ENCODE peak calls at places on chromosome 18, in five cellular contexts. F is RKO; I is endothelial cell; N is T-helper 22 cell; H is stimulated activated naive CD4-positive, alpha-beta T cell. Y is an unnamed sample.

GRCh38 chr18:7822435-7823425 is 255.6 kb downstream of the PTPRM start:
- DNase-seq in F (no peak), I (peak), N (no peak), H (no peak), Y (no peak)

GRCh38 chr18:54607213-54607934 is 16.3 kb downstream of the DYNAP start:
- DNase-seq in F (peak), I (no peak), N (no peak), H (no peak), Y (no peak)

GRCh38 chr18:61838521-61838920 is 54.3 kb downstream of the RNF152 start:
- DNase-seq in F (no peak), I (no peak), N (no peak), H (no peak), Y (no peak)

GRCh38 chr18:55219823-55220222 is 260.6 kb upstream of the CCDC68 start:
- DNase-seq in F (no peak), I (no peak), N (no peak), H (no peak), Y (no peak)

GRCh38 chr18:61861372-61861771 is 31.4 kb downstream of the RNF152 start:
- DNase-seq in F (no peak), I (no peak), N (no peak), H (no peak), Y (no peak)

GRCh38 chr18:57533901-57534300 is 52.6 kb downstream of the FECH start:
- DNase-seq in F (no peak), I (no peak), N (no peak), H (no peak), Y (no peak)

GRCh38 chr18:38007931-38008330 is 442.3 kb upstream of the CELF4 start:
- DNase-seq in F (peak), I (no peak), N (no peak), H (no peak), Y (no peak)

GRCh38 chr18:189254-189653 is 30.9 kb downstream of the USP14 start:
- DNase-seq in F (no peak), I (no peak), N (no peak), H (no peak), Y (no peak)

GRCh38 chr18:25229080-25229479 is 122.9 kb downstream of the ZNF521 start:
- DNase-seq in F (no peak), I (peak), N (no peak), H (no peak), Y (peak)

GRCh38 chr18:59748628-59749360 is 51.6 kb upstream of the CCBE1 start:
- DNase-seq in F (peak), I (no peak), N (no peak), H (no peak), Y (no peak)

GRCh38 chr18:62877448-62878221 is 162.3 kb downstream of the PHLPP1 start:
- DNase-seq in F (no peak), I (no peak), N (no peak), H (no peak), Y (no peak)

GRCh38 chr18:24189007-24189528 is 50.2 kb downstream of the CABYR start:
- DNase-seq in F (no peak), I (no peak), N (no peak), H (no peak), Y (no peak)

GRCh38 chr18:45353530-45353929 is 261.7 kb upstream of the SLC14A2 start:
- DNase-seq in F (no peak), I (no peak), N (no peak), H (no peak), Y (no peak)

GRCh38 chr18:70301667-70302066 is 12.8 kb downstream of the SOCS6 start:
- DNase-seq in F (no peak), I (no peak), N (no peak), H (no peak), Y (no peak)

GRCh38 chr18:12038661-12039417 is 54.8 kb upstream of the ANKRD62 start:
- DNase-seq in F (peak), I (peak), N (peak), H (peak), Y (peak)

GRCh38 chr18:35506024-35506712 is 8.4 kb upstream of the INO80C start:
- DNase-seq in F (no peak), I (no peak), N (no peak), H (no peak), Y (peak)

GRCh38 chr18:54149078-54149697 is 75.3 kb downstream of the MBD2 start:
- DNase-seq in F (peak), I (no peak), N (no peak), H (no peak), Y (no peak)

GRCh38 chr18:48804856-48805610 is 145.7 kb downstream of the SMAD7 start:
- DNase-seq in F (no peak), I (no peak), N (no peak), H (no peak), Y (no peak)

GRCh38 chr18:57134564-57135211 is 12.2 kb upstream of the BOD1L2 start:
- DNase-seq in F (no peak), I (no peak), N (no peak), H (no peak), Y (no peak)

GRCh38 chr18:35695384-35695783 is 113.8 kb downstream of the GALNT1 start:
- DNase-seq in F (no peak), I (no peak), N (no peak), H (no peak), Y (no peak)

GRCh38 chr18:45688834-45689233 is 35.1 kb upstream of the SLC14A1 start:
- DNase-seq in F (no peak), I (no peak), N (peak), H (peak), Y (no peak)

GRCh38 chr18:74399225-74399887 is 57.8 kb downstream of the DIPK1C start:
- DNase-seq in F (no peak), I (no peak), N (no peak), H (no peak), Y (no peak)

GRCh38 chr18:48941672-48942071 is 9.1 kb downstream of the SMAD7 start:
- DNase-seq in F (no peak), I (no peak), N (no peak), H (no peak), Y (no peak)

GRCh38 chr18:42969366-42969765 is 146.1 kb downstream of the RIT2 start:
- DNase-seq in F (no peak), I (no peak), N (no peak), H (no peak), Y (no peak)

GRCh38 chr18:35458677-35459441 is 38.9 kb downstream of the INO80C start:
- DNase-seq in F (peak), I (peak), N (no peak), H (no peak), Y (peak)

GRCh38 chr18:9619545-9619944 is 5.2 kb upstream of the PPP4R1 start:
- DNase-seq in F (no peak), I (no peak), N (no peak), H (no peak), Y (no peak)

GRCh38 chr18:22658318-22658717 is 240.6 kb upstream of the CTAGE1 start:
- DNase-seq in F (no peak), I (no peak), N (no peak), H (no peak), Y (no peak)

GRCh38 chr18:32091724-32092421 is at the start of gene RNF138:
- DNase-seq in F (peak), I (peak), N (peak), H (peak), Y (peak)

GRCh38 chr18:40987581-40987980 is 967.5 kb upstream of the PIK3C3 start:
- DNase-seq in F (no peak), I (no peak), N (no peak), H (no peak), Y (no peak)

GRCh38 chr18:8397034-8397433 is 212.2 kb upstream of the RAB12 start:
- DNase-seq in F (no peak), I (no peak), N (no peak), H (no peak), Y (no peak)

GRCh38 chr18:54162431-54162830 is 62.0 kb downstream of the MBD2 start:
- DNase-seq in F (no peak), I (no peak), N (no peak), H (no peak), Y (no peak)

GRCh38 chr18:47168913-47169312 is 7.3 kb downstream of the IER3IP1 start:
- DNase-seq in F (no peak), I (no peak), N (no peak), H (no peak), Y (no peak)

GRCh38 chr18:79616651-79617518 is 62.7 kb upstream of the CTDP1 start:
- DNase-seq in F (no peak), I (peak), N (no peak), H (no peak), Y (no peak)

GRCh38 chr18:50614838-50615237 is 55.0 kb downstream of the MAPK4 start:
- DNase-seq in F (no peak), I (no peak), N (no peak), H (no peak), Y (no peak)

GRCh38 chr18:73752546-73752945 is 395.1 kb downstream of the FBXO15 start:
- DNase-seq in F (peak), I (no peak), N (no peak), H (no peak), Y (no peak)

GRCh38 chr18:12371590-12371989 is 5.4 kb downstream of the AFG3L2 start:
- DNase-seq in F (no peak), I (no peak), N (no peak), H (no peak), Y (no peak)

GRCh38 chr18:75384144-75384543 is 43.4 kb downstream of the SMIM21 start:
- DNase-seq in F (no peak), I (no peak), N (no peak), H (no peak), Y (no peak)

GRCh38 chr18:48392266-48392665 is 16.9 kb downstream of the ZBTB7C start:
- DNase-seq in F (no peak), I (no peak), N (no peak), H (no peak), Y (no peak)

GRCh38 chr18:12452801-12453200 is 45.1 kb downstream of the PRELID3A start:
- DNase-seq in F (no peak), I (no peak), N (no peak), H (no peak), Y (no peak)

GRCh38 chr18:25019086-25019860 is 332.7 kb downstream of the ZNF521 start:
- DNase-seq in F (no peak), I (no peak), N (no peak), H (no peak), Y (no peak)

Y was measured in erythroblast.